ENCODE peak calls at places on chromosomes 16 and 17, in seven cellular contexts. One of them, this sample, is unnamed.

GRCh38 chr16:85928411-85928820 is 29.5 kb downstream of the IRF8 start:
- DNase-seq in heart right ventricle: no peak
- DNase-seq in astrocyte: no peak
- DNase-seq in OCI-LY7: no peak
- DNase-seq in body of pancreas: no peak
- DNase-seq in HCT116: no peak
- DNase-seq in gastrocnemius medialis: peak; percentile 13
- DNase-seq in this sample: no peak

GRCh38 chr16:76176153-76176552 is 101.0 kb upstream of the CNTNAP4 start:
- DNase-seq in heart right ventricle: no peak
- DNase-seq in HCT116: no peak
- DNase-seq in gastrocnemius medialis: no peak
- DNase-seq in astrocyte: no peak
- DNase-seq in OCI-LY7: no peak
- DNase-seq in body of pancreas: no peak
- DNase-seq in this sample: no peak

GRCh38 chr17:2694381-2695242 is 17.0 kb downstream of the CLUH start:
- DNase-seq in OCI-LY7: no peak
- DNase-seq in body of pancreas: peak; percentile 7
- DNase-seq in HCT116: no peak
- DNase-seq in astrocyte: no peak
- DNase-seq in heart right ventricle: no peak
- DNase-seq in gastrocnemius medialis: no peak
- DNase-seq in this sample: no peak

GRCh38 chr17:56913000-56913866 is 616 bp downstream of the TRIM25 start:
- DNase-seq in body of pancreas: peak; percentile 35
- DNase-seq in heart right ventricle: peak; percentile 29
- DNase-seq in OCI-LY7: peak; percentile 50
- DNase-seq in astrocyte: no peak
- DNase-seq in HCT116: no peak
- DNase-seq in gastrocnemius medialis: no peak
- DNase-seq in this sample: no peak

GRCh38 chr16:5432166-5432565 is 334.6 kb upstream of the EEF2KMT start:
- DNase-seq in astrocyte: no peak
- DNase-seq in body of pancreas: no peak
- DNase-seq in OCI-LY7: no peak
- DNase-seq in gastrocnemius medialis: no peak
- DNase-seq in heart right ventricle: no peak
- DNase-seq in HCT116: no peak
- DNase-seq in this sample: no peak

GRCh38 chr16:50282010-50282538 is 15.7 kb downstream of the ADCY7 start:
- DNase-seq in astrocyte: peak; percentile 64
- DNase-seq in HCT116: no peak
- DNase-seq in gastrocnemius medialis: peak; percentile 29
- DNase-seq in OCI-LY7: peak; percentile 93
- DNase-seq in heart right ventricle: peak; percentile 72
- DNase-seq in body of pancreas: peak; percentile 23
- DNase-seq in this sample: peak; percentile 22

GRCh38 chr16:61596648-61597047 is 439.6 kb downstream of the CDH8 start:
- DNase-seq in astrocyte: no peak
- DNase-seq in OCI-LY7: no peak
- DNase-seq in gastrocnemius medialis: no peak
- DNase-seq in heart right ventricle: no peak
- DNase-seq in body of pancreas: no peak
- DNase-seq in HCT116: no peak
- DNase-seq in this sample: no peak

GRCh38 chr17:29393451-29393850 is 3.3 kb downstream of the TAOK1 start:
- DNase-seq in astrocyte: peak; percentile 37
- DNase-seq in OCI-LY7: no peak
- DNase-seq in gastrocnemius medialis: no peak
- DNase-seq in HCT116: no peak
- DNase-seq in body of pancreas: no peak
- DNase-seq in heart right ventricle: no peak
- DNase-seq in this sample: no peak

GRCh38 chr16:65002265-65002664 is 119.6 kb downstream of the CDH11 start:
- DNase-seq in body of pancreas: no peak
- DNase-seq in heart right ventricle: no peak
- DNase-seq in astrocyte: peak; percentile 78
- DNase-seq in OCI-LY7: no peak
- DNase-seq in HCT116: no peak
- DNase-seq in gastrocnemius medialis: no peak
- DNase-seq in this sample: no peak

GRCh38 chr17:40191237-40192208 is 14.3 kb downstream of the RAPGEFL1 start:
- DNase-seq in gastrocnemius medialis: peak; percentile 27
- DNase-seq in body of pancreas: peak; percentile 75
- DNase-seq in HCT116: peak; percentile 43
- DNase-seq in astrocyte: peak; percentile 70
- DNase-seq in heart right ventricle: peak; percentile 76
- DNase-seq in OCI-LY7: peak; percentile 84
- DNase-seq in this sample: no peak

GRCh38 chr16:88764913-88765349 is 20.1 kb downstream of the PIEZO1 start:
- DNase-seq in OCI-LY7: no peak
- DNase-seq in heart right ventricle: no peak
- DNase-seq in gastrocnemius medialis: no peak
- DNase-seq in HCT116: no peak
- DNase-seq in body of pancreas: peak; percentile 69
- DNase-seq in astrocyte: no peak
- DNase-seq in this sample: no peak

GRCh38 chr17:38572665-38573365 is 32.9 kb downstream of the SRCIN1 start:
- DNase-seq in body of pancreas: no peak
- DNase-seq in astrocyte: no peak
- DNase-seq in HCT116: no peak
- DNase-seq in OCI-LY7: no peak
- DNase-seq in heart right ventricle: no peak
- DNase-seq in gastrocnemius medialis: no peak
- DNase-seq in this sample: peak; percentile 34

GRCh38 chr16:14485131-14485551 is 144.9 kb downstream of the PARN start:
- DNase-seq in OCI-LY7: no peak
- DNase-seq in astrocyte: peak; percentile 74
- DNase-seq in body of pancreas: no peak
- DNase-seq in gastrocnemius medialis: no peak
- DNase-seq in HCT116: no peak
- DNase-seq in heart right ventricle: no peak
- DNase-seq in this sample: no peak

GRCh38 chr16:67181346-67181745 is 2.4 kb downstream of the MATCAP1 start:
- DNase-seq in HCT116: no peak
- DNase-seq in OCI-LY7: no peak
- DNase-seq in gastrocnemius medialis: no peak
- DNase-seq in heart right ventricle: no peak
- DNase-seq in astrocyte: peak; percentile 79
- DNase-seq in body of pancreas: no peak
- DNase-seq in this sample: no peak

GRCh38 chr16:67184453-67185002 is 765 bp upstream of the MATCAP1 start:
- DNase-seq in OCI-LY7: no peak
- DNase-seq in astrocyte: no peak
- DNase-seq in body of pancreas: no peak
- DNase-seq in HCT116: no peak
- DNase-seq in gastrocnemius medialis: no peak
- DNase-seq in heart right ventricle: peak; percentile 40
- DNase-seq in this sample: no peak

GRCh38 chr16:67182288-67182687 is 1.5 kb downstream of the MATCAP1 start:
- DNase-seq in HCT116: no peak
- DNase-seq in astrocyte: no peak
- DNase-seq in heart right ventricle: no peak
- DNase-seq in gastrocnemius medialis: no peak
- DNase-seq in OCI-LY7: no peak
- DNase-seq in body of pancreas: no peak
- DNase-seq in this sample: no peak

GRCh38 chr16:67183627-67184452 is at the start of gene MATCAP1:
- DNase-seq in OCI-LY7: peak; percentile 97
- DNase-seq in heart right ventricle: peak; percentile 94
- DNase-seq in HCT116: peak; percentile 96
- DNase-seq in body of pancreas: peak; percentile 92
- DNase-seq in gastrocnemius medialis: peak; percentile 95
- DNase-seq in astrocyte: peak; percentile 96
- DNase-seq in this sample: peak; percentile 85

GRCh38 chr16:67183284-67183626 is 508 bp downstream of the MATCAP1 start:
- DNase-seq in body of pancreas: no peak
- DNase-seq in astrocyte: no peak
- DNase-seq in heart right ventricle: no peak
- DNase-seq in OCI-LY7: no peak
- DNase-seq in HCT116: no peak
- DNase-seq in gastrocnemius medialis: no peak
- DNase-seq in this sample: no peak
- H3K27ac ChIP-seq in body of pancreas: peak overlapping the region; percentile 96
- H3K27ac ChIP-seq in astrocyte: peak overlapping the region; percentile 30
- H3K27ac ChIP-seq in heart right ventricle: peak overlapping the region; percentile 99
- H3K27ac ChIP-seq in OCI-LY7: no peak overlapping the region
- H3K27ac ChIP-seq in HCT116: peak overlapping the region; percentile 95
- H3K27ac ChIP-seq in gastrocnemius medialis: peak overlapping the region; percentile 97
- H3K27ac ChIP-seq in this sample: peak overlapping the region; percentile 99

GRCh38 chr16:81536648-81537047 is 92.0 kb downstream of the CMIP start:
- DNase-seq in body of pancreas: no peak
- DNase-seq in gastrocnemius medialis: no peak
- DNase-seq in HCT116: no peak
- DNase-seq in heart right ventricle: no peak
- DNase-seq in astrocyte: no peak
- DNase-seq in OCI-LY7: no peak
- DNase-seq in this sample: no peak

GRCh38 chr16:81541314-81541713 is 96.7 kb downstream of the CMIP start:
- DNase-seq in OCI-LY7: no peak
- DNase-seq in gastrocnemius medialis: no peak
- DNase-seq in HCT116: no peak
- DNase-seq in astrocyte: no peak
- DNase-seq in body of pancreas: no peak
- DNase-seq in heart right ventricle: no peak
- DNase-seq in this sample: no peak

GRCh38 chr16:81535679-81536360 is 91.2 kb downstream of the CMIP start:
- DNase-seq in HCT116: no peak
- DNase-seq in heart right ventricle: no peak
- DNase-seq in gastrocnemius medialis: no peak
- DNase-seq in body of pancreas: no peak
- DNase-seq in OCI-LY7: no peak
- DNase-seq in astrocyte: no peak
- DNase-seq in this sample: no peak

GRCh38 chr16:81537721-81538561 is 93.3 kb downstream of the CMIP start:
- DNase-seq in HCT116: no peak
- DNase-seq in body of pancreas: no peak
- DNase-seq in heart right ventricle: no peak
- DNase-seq in gastrocnemius medialis: no peak
- DNase-seq in astrocyte: peak; percentile 40
- DNase-seq in OCI-LY7: peak; percentile 34
- DNase-seq in this sample: no peak

DNA sequence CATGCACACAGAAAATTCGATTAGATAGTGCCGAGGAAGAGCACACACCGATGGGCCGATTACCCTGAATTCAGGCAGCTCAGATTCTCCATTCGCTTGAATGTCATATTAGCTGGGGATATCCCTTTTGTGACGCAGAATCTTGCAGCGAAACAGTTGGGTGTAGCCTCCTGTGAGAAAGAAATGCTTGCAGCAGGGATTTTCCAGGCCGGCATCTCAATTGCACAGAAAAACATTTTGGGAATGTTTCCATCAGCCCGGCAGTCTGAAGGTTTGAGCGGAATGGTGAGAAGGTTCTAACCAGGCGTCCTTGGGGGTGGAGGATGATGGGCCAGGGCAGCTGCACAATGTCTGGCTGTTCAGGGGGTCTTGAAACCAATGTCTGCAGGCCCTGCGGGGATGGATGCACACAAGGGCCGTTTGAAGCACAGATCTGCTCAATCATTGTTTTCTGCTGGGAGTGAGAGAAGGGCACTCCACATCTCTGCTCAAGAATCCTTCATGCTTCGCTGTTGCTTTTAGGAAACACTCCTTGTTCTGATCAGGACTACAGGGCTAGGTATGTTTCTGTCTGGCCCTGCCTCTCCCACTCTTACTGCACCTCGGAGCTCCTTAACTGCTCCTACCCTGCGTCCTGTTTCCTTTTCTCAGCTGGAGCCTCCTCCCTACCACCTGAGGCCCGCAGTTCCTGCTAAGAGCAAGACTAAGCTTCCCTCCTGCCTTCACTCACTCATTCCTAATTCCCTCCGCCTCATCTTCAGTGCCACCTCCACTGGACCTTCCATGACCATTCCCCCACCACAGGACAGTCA is 94.6 kb downstream of the CMIP start:
- DNase-seq in OCI-LY7: no peak
- DNase-seq in heart right ventricle: no peak
- DNase-seq in gastrocnemius medialis: no peak
- DNase-seq in HCT116: no peak
- DNase-seq in body of pancreas: no peak
- DNase-seq in astrocyte: no peak
- DNase-seq in this sample: no peak
- H3K27ac ChIP-seq in OCI-LY7: no peak overlapping the region
- H3K27ac ChIP-seq in heart right ventricle: no peak overlapping the region
- H3K27ac ChIP-seq in gastrocnemius medialis: no peak overlapping the region
- H3K27ac ChIP-seq in HCT116: no peak overlapping the region
- H3K27ac ChIP-seq in body of pancreas: no peak overlapping the region
- H3K27ac ChIP-seq in astrocyte: no peak overlapping the region
- H3K27ac ChIP-seq in this sample: no peak overlapping the region

GRCh38 chr17:81468111-81468764 is 44.4 kb downstream of the ACTG1 start:
- DNase-seq in heart right ventricle: no peak
- DNase-seq in body of pancreas: no peak
- DNase-seq in HCT116: no peak
- DNase-seq in astrocyte: no peak
- DNase-seq in gastrocnemius medialis: no peak
- DNase-seq in OCI-LY7: no peak
- DNase-seq in this sample: no peak
- H3K27ac ChIP-seq in heart right ventricle: no peak overlapping the region
- H3K27ac ChIP-seq in body of pancreas: no peak overlapping the region
- H3K27ac ChIP-seq in HCT116: no peak overlapping the region
- H3K27ac ChIP-seq in astrocyte: no peak overlapping the region
- H3K27ac ChIP-seq in gastrocnemius medialis: no peak overlapping the region
- H3K27ac ChIP-seq in OCI-LY7: no peak overlapping the region
- H3K27ac ChIP-seq in this sample: no peak overlapping the region

DNA sequence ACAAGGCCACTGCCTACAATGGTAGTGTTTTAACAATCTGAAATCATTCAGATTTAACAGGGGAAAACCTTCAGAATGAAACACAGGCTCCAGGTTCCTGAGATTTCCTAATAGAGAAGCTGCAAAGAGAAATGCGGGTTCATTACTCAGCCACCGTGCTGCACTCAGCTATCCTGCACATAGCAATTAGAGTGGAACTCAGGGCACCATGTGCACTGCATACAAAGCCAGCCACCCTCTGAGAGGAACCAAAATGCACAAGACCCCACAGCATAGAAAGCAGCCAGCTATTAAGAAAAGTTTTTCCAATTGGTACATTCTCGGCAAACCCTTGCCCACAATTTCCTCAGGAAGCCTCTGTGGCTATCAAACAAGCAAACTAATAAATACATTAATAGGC is 37.4 kb downstream of the TOM1L2 start:
- DNase-seq in astrocyte: no peak
- DNase-seq in HCT116: no peak
- DNase-seq in gastrocnemius medialis: no peak
- DNase-seq in heart right ventricle: no peak
- DNase-seq in body of pancreas: no peak
- DNase-seq in OCI-LY7: no peak
- DNase-seq in this sample: no peak
- H3K27ac ChIP-seq in astrocyte: peak overlapping the region; percentile 0
- H3K27ac ChIP-seq in HCT116: no peak overlapping the region
- H3K27ac ChIP-seq in gastrocnemius medialis: no peak overlapping the region
- H3K27ac ChIP-seq in heart right ventricle: no peak overlapping the region
- H3K27ac ChIP-seq in body of pancreas: no peak overlapping the region
- H3K27ac ChIP-seq in OCI-LY7: no peak overlapping the region
- H3K27ac ChIP-seq in this sample: no peak overlapping the region

GRCh38 chr16:46949216-46949892 is 24.1 kb downstream of the DNAJA2 start:
- DNase-seq in HCT116: no peak
- DNase-seq in gastrocnemius medialis: no peak
- DNase-seq in OCI-LY7: no peak
- DNase-seq in heart right ventricle: no peak
- DNase-seq in body of pancreas: no peak
- DNase-seq in astrocyte: no peak
- DNase-seq in this sample: no peak
- H3K27ac ChIP-seq in HCT116: no peak overlapping the region
- H3K27ac ChIP-seq in gastrocnemius medialis: no peak overlapping the region
- H3K27ac ChIP-seq in OCI-LY7: no peak overlapping the region
- H3K27ac ChIP-seq in heart right ventricle: no peak overlapping the region
- H3K27ac ChIP-seq in body of pancreas: no peak overlapping the region
- H3K27ac ChIP-seq in astrocyte: no peak overlapping the region
- H3K27ac ChIP-seq in this sample: no peak overlapping the region